ENCODE peak calls at places on chromosomes 7 and 10, in nine cellular contexts. P is WERI-Rb-1, F is GM10248, S is dorsolateral prefrontal cortex, X is progenitor cell of endocrine pancreas, Y is PC-3, N is foreskin fibroblast, G is astrocyte of the cerebellum, W is Calu3. L is an unnamed sample.
A peak's percentile ranks its signal among the peaks of the same experiment; 100 is the strongest.

GRCh38 chr10:122557516-122557915 is 3.0 kb upstream of the DMBT1 start:
- DNase-seq in P (peak; percentile 38), F (no peak), S (no peak), X (no peak), Y (no peak), N (no peak), G (no peak), W (peak; percentile 23), L (no peak)

GRCh38 chr10:5888843-5889623 is 660 bp downstream of the ANKRD16 start:
- DNase-seq in P (peak; percentile 15), F (peak; percentile 57), S (no peak), X (peak; percentile 39), Y (peak; percentile 3), N (peak; percentile 56), G (no peak), W (peak; percentile 54), L (peak; percentile 72)

GRCh38 chr10:970311-971149 is 17.7 kb upstream of the GTPBP4 start:
- DNase-seq in P (peak; percentile 11), F (no peak), S (no peak), X (no peak), Y (peak; percentile 27), N (peak; percentile 69), G (no peak), W (no peak), L (no peak)

GRCh38 chr10:35585903-35586535 is 19.1 kb upstream of the GJD4 start:
- DNase-seq in P (no peak), F (no peak), S (no peak), X (no peak), Y (peak; percentile 52), N (no peak), G (no peak), W (no peak), L (no peak)

GRCh38 chr10:101380353-101381017 is 26.5 kb downstream of the BTRC start:
- DNase-seq in P (no peak), F (no peak), S (no peak), X (no peak), Y (peak; percentile 19), N (no peak), G (no peak), W (no peak), L (no peak)

GRCh38 chr10:52258791-52259427 is 55.2 kb upstream of the DKK1 start:
- DNase-seq in P (no peak), F (no peak), S (no peak), X (no peak), Y (no peak), N (no peak), G (no peak), W (no peak), L (no peak)

GRCh38 chr7:100051611-100052010 is 2.0 kb downstream of the ZSCAN21 start:
- DNase-seq in P (no peak), F (no peak), S (no peak), X (no peak), Y (no peak), N (no peak), G (no peak), W (no peak), L (no peak)

GRCh38 chr10:86969421-86970041 is 1.2 kb downstream of the ADIRF start:
- DNase-seq in P (no peak), F (no peak), S (no peak), X (no peak), Y (peak; percentile 65), N (peak; percentile 72), G (no peak), W (no peak), L (no peak)

GRCh38 chr7:13989138-13989943 is at the start of gene ETV1:
- DNase-seq in P (peak; percentile 75), F (no peak), S (peak; percentile 66), X (peak; percentile 37), Y (peak; percentile 65), N (peak; percentile 85), G (no peak), W (peak; percentile 76), L (peak; percentile 74)

GRCh38 chr7:22980422-22980821 is 33.5 kb downstream of the HYCC1 start:
- DNase-seq in P (no peak), F (no peak), S (no peak), X (no peak), Y (peak; percentile 62), N (peak; percentile 73), G (peak; percentile 40), W (no peak), L (no peak)

GRCh38 chr7:421056-421991 is 98.3 kb downstream of the PDGFA start:
- DNase-seq in P (no peak), F (no peak), S (peak; percentile 18), X (no peak), Y (no peak), N (no peak), G (no peak), W (no peak), L (no peak)

GRCh38 chr7:149885191-149886017 is 11.6 kb downstream of the ATP6V0E2 start:
- DNase-seq in P (no peak), F (no peak), S (no peak), X (no peak), Y (no peak), N (no peak), G (peak; percentile 41), W (no peak), L (no peak)

GRCh38 chr7:2359610-2360009 is 5.0 kb downstream of the EIF3B start:
- DNase-seq in P (peak; percentile 51), F (no peak), S (no peak), X (no peak), Y (no peak), N (no peak), G (no peak), W (no peak), L (no peak)

GRCh38 chr7:102431617-102432298 is 1.6 kb upstream of the ORAI2 start:
- DNase-seq in P (peak; percentile 53), F (no peak), S (peak; percentile 86), X (no peak), Y (peak; percentile 62), N (peak; percentile 23), G (no peak), W (no peak), L (peak; percentile 63)

GRCh38 chr10:69045441-69046300 is 42.2 kb upstream of the SRGN start:
- DNase-seq in P (no peak), F (peak; percentile 72), S (no peak), X (no peak), Y (peak; percentile 68), N (no peak), G (no peak), W (no peak), L (no peak)

GRCh38 chr10:46328853-46329689 is 42.3 kb downstream of the ANTXRL start:
- DNase-seq in P (no peak), F (no peak), S (peak; percentile 93), X (no peak), Y (no peak), N (no peak), G (no peak), W (no peak), L (no peak)

GRCh38 chr7:128033246-128033645 is 2.0 kb upstream of the LRRC4 start:
- DNase-seq in P (no peak), F (no peak), S (no peak), X (no peak), Y (no peak), N (no peak), G (no peak), W (no peak), L (no peak)

GRCh38 chr7:128030999-128031681 is at the start of gene LRRC4:
- DNase-seq in P (peak; percentile 49), F (peak; percentile 69), S (no peak), X (peak; percentile 45), Y (no peak), N (peak; percentile 78), G (no peak), W (peak; percentile 26), L (peak; percentile 56)

GRCh38 chr7:128032605-128033235 is 1.5 kb upstream of the LRRC4 start:
- DNase-seq in P (no peak), F (peak; percentile 39), S (no peak), X (peak; percentile 32), Y (no peak), N (peak; percentile 47), G (no peak), W (no peak), L (peak; percentile 60)

GRCh38 chr7:128030263-128030998 is 806 bp downstream of the LRRC4 start:
- DNase-seq in P (no peak), F (no peak), S (no peak), X (no peak), Y (no peak), N (no peak), G (no peak), W (no peak), L (peak; percentile 44)

GRCh38 chr7:128031901-128032604 is 816 bp upstream of the LRRC4 start:
- DNase-seq in P (peak; percentile 71), F (peak; percentile 61), S (no peak), X (peak; percentile 44), Y (no peak), N (peak; percentile 94), G (peak; percentile 72), W (no peak), L (peak; percentile 79)
- TF ChIP-seq CTCF in P (peak; percentile 29), F (no peak), S (no peak), X (peak; percentile 37), Y (no peak), N (no peak), G (peak; percentile 32), W (no peak), L (peak; percentile 18)

GRCh38 chr7:16604054-16604453 is 41.5 kb downstream of the ANKMY2 start:
- DNase-seq in P (no peak), F (no peak), S (no peak), X (no peak), Y (peak; percentile 48), N (peak; percentile 48), G (no peak), W (no peak), L (no peak)
- TF ChIP-seq CTCF in P (no peak), F (no peak), S (peak; percentile 23), X (no peak), Y (peak; percentile 52), N (no peak), G (no peak), W (no peak), L (no peak)

DNA sequence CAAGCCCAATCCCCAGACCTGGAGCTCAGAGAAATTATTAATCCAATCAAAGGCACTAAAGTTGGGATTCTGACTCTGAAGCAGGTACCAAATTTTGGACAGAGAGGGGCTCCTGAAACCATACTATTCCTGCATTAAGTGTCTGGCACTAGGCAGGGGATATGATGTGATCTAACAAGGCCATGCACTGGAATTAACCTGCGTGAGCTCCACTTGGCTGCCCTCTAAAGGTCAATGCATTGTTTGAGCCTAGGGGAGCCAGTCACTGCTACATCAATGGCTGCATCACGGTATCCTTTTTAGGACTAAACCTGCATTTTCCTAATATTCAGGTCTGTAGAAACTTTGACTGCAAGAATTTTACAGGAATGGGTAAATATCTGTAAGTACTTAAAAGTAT is 42.1 kb downstream of the ST8SIA6 start:
- DNase-seq in P (no peak), F (no peak), S (no peak), X (no peak), Y (peak; percentile 2), N (no peak), G (no peak), W (peak; percentile 12), L (no peak)
- TF ChIP-seq CTCF in P (peak; percentile 22), F (no peak), S (no peak), X (peak; percentile 24), Y (peak; percentile 33), N (no peak), G (no peak), W (no peak), L (no peak)

GRCh38 chr7:150994141-150994837 is 3.5 kb downstream of the NOS3 start:
- DNase-seq in P (no peak), F (no peak), S (no peak), X (no peak), Y (no peak), N (no peak), G (no peak), W (no peak), L (no peak)
- TF ChIP-seq CTCF in P (no peak), F (no peak), S (no peak), X (no peak), Y (no peak), N (no peak), G (no peak), W (no peak), L (no peak)

L was measured in glutamatergic neuron.